ENCODE peak calls at places on chromosomes 2 and 18, in four cellular contexts. One of them, this sample, is unnamed.

GRCh38 chr18:63427566-63427965 is 5.3 kb upstream of the VPS4B start:
- DNase-seq in AG09309: no peak
- DNase-seq in fibroblast of mammary gland: no peak
- DNase-seq in BE2C: no peak
- DNase-seq in this sample: no peak

GRCh38 chr2:24049485-24050021 is at the start of gene FKBP1B:
- DNase-seq in AG09309: no peak
- DNase-seq in fibroblast of mammary gland: peak
- DNase-seq in BE2C: peak
- DNase-seq in this sample: peak

GRCh38 chr18:48850891-48851302 is 99.9 kb downstream of the SMAD7 start:
- DNase-seq in AG09309: no peak
- DNase-seq in fibroblast of mammary gland: no peak
- DNase-seq in BE2C: no peak
- DNase-seq in this sample: no peak

GRCh38 chr2:197294260-197294659 is 16.3 kb downstream of the ANKRD44 start:
- DNase-seq in AG09309: no peak
- DNase-seq in fibroblast of mammary gland: no peak
- DNase-seq in BE2C: no peak
- DNase-seq in this sample: no peak

GRCh38 chr2:236180501-236180816 is 12.3 kb upstream of the GBX2 start:
- DNase-seq in AG09309: no peak
- DNase-seq in fibroblast of mammary gland: no peak
- DNase-seq in BE2C: no peak
- DNase-seq in this sample: no peak

GRCh38 chr2:237279012-237279768 is 134.8 kb downstream of the COL6A3 start:
- DNase-seq in AG09309: no peak
- DNase-seq in fibroblast of mammary gland: peak
- DNase-seq in BE2C: peak
- DNase-seq in this sample: no peak

GRCh38 chr2:112795720-112796119 is 11.4 kb upstream of the IL1A start:
- DNase-seq in AG09309: no peak
- DNase-seq in fibroblast of mammary gland: no peak
- DNase-seq in BE2C: no peak
- DNase-seq in this sample: no peak

GRCh38 chr2:41182961-41183360 is 731.1 kb upstream of the SLC8A1 start:
- DNase-seq in AG09309: no peak
- DNase-seq in fibroblast of mammary gland: no peak
- DNase-seq in BE2C: peak
- DNase-seq in this sample: no peak

GRCh38 chr2:120448961-120449421 is 103.1 kb downstream of the INHBB start:
- DNase-seq in AG09309: no peak
- DNase-seq in fibroblast of mammary gland: no peak
- DNase-seq in BE2C: no peak
- DNase-seq in this sample: no peak

GRCh38 chr2:187313831-187314230 is 134.2 kb downstream of the CALCRL start:
- DNase-seq in AG09309: no peak
- DNase-seq in fibroblast of mammary gland: peak
- DNase-seq in BE2C: no peak
- DNase-seq in this sample: no peak

GRCh38 chr2:31065356-31065755 is 72.9 kb downstream of the GALNT14 start:
- DNase-seq in AG09309: no peak
- DNase-seq in fibroblast of mammary gland: no peak
- DNase-seq in BE2C: no peak
- DNase-seq in this sample: no peak

GRCh38 chr2:187912956-187913355 is 358.7 kb upstream of the TFPI start:
- DNase-seq in AG09309: no peak
- DNase-seq in fibroblast of mammary gland: peak
- DNase-seq in BE2C: no peak
- DNase-seq in this sample: no peak

GRCh38 chr2:10901160-10901559 is 10.6 kb upstream of the KCNF1 start:
- DNase-seq in AG09309: no peak
- DNase-seq in fibroblast of mammary gland: peak
- DNase-seq in BE2C: no peak
- DNase-seq in this sample: no peak

GRCh38 chr2:101251844-101252407 is 760 bp upstream of the CNOT11 start:
- DNase-seq in AG09309: no peak
- DNase-seq in fibroblast of mammary gland: no peak
- DNase-seq in BE2C: no peak
- DNase-seq in this sample: no peak

GRCh38 chr2:85792783-85793441 is 39.1 kb downstream of the ATOH8 start:
- DNase-seq in AG09309: peak
- DNase-seq in fibroblast of mammary gland: peak
- DNase-seq in BE2C: no peak
- DNase-seq in this sample: peak

GRCh38 chr18:65924878-65925277 is 174.1 kb downstream of the CDH7 start:
- DNase-seq in AG09309: no peak
- DNase-seq in fibroblast of mammary gland: no peak
- DNase-seq in BE2C: no peak
- DNase-seq in this sample: no peak

GRCh38 chr2:184215745-184216144 is 382.6 kb upstream of the ZNF804A start:
- DNase-seq in AG09309: no peak
- DNase-seq in fibroblast of mammary gland: no peak
- DNase-seq in BE2C: no peak
- DNase-seq in this sample: no peak

GRCh38 chr2:68715353-68716041 is 19.1 kb upstream of the ARHGAP25 start:
- DNase-seq in AG09309: no peak
- DNase-seq in fibroblast of mammary gland: peak
- DNase-seq in BE2C: peak
- DNase-seq in this sample: peak

GRCh38 chr2:159714586-159714930 is 2.3 kb downstream of the MARCHF7 start:
- DNase-seq in AG09309: no peak
- DNase-seq in fibroblast of mammary gland: no peak
- DNase-seq in BE2C: no peak
- DNase-seq in this sample: no peak
- H3K4me3 ChIP-seq in AG09309: peak
- H3K4me3 ChIP-seq in fibroblast of mammary gland: peak
- H3K4me3 ChIP-seq in BE2C: no peak
- H3K4me3 ChIP-seq in this sample: peak

DNA sequence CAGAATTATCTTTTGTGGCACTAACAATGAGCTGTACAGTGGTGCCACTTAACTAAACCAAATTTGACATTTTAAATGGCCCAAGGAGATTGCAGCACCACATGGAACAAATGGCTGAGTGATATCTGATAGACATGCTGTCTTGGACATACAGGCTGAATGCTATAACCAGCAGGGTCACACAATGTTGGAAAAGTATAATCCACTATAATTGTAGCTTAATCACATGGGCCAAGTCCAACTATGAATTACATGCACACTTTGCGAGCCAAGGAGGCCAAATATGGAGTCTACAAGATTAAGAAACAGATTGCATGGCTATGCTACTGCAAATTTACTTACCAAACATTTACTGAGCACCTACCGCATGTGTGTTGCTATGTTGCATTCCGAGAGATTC is 69.0 kb downstream of the AOX1 start:
- DNase-seq in AG09309: no peak
- DNase-seq in fibroblast of mammary gland: no peak
- DNase-seq in BE2C: no peak
- DNase-seq in this sample: no peak
- TF ChIP-seq CTCF in AG09309: no peak
- TF ChIP-seq CTCF in fibroblast of mammary gland: no peak
- TF ChIP-seq CTCF in BE2C: no peak
- TF ChIP-seq CTCF in this sample: no peak

GRCh38 chr2:33104726-33105125 is 158.0 kb downstream of the LTBP1 start:
- DNase-seq in AG09309: no peak
- DNase-seq in fibroblast of mammary gland: peak
- DNase-seq in BE2C: no peak
- DNase-seq in this sample: no peak

GRCh38 chr2:33107690-33108482 is 161.1 kb downstream of the LTBP1 start:
- DNase-seq in AG09309: no peak
- DNase-seq in fibroblast of mammary gland: no peak
- DNase-seq in BE2C: no peak
- DNase-seq in this sample: no peak

GRCh38 chr2:33106115-33106514 is 159.4 kb downstream of the LTBP1 start:
- DNase-seq in AG09309: no peak
- DNase-seq in fibroblast of mammary gland: peak
- DNase-seq in BE2C: no peak
- DNase-seq in this sample: no peak

GRCh38 chr2:33099989-33100388 is 153.2 kb downstream of the LTBP1 start:
- DNase-seq in AG09309: no peak
- DNase-seq in fibroblast of mammary gland: no peak
- DNase-seq in BE2C: peak
- DNase-seq in this sample: no peak

DNA sequence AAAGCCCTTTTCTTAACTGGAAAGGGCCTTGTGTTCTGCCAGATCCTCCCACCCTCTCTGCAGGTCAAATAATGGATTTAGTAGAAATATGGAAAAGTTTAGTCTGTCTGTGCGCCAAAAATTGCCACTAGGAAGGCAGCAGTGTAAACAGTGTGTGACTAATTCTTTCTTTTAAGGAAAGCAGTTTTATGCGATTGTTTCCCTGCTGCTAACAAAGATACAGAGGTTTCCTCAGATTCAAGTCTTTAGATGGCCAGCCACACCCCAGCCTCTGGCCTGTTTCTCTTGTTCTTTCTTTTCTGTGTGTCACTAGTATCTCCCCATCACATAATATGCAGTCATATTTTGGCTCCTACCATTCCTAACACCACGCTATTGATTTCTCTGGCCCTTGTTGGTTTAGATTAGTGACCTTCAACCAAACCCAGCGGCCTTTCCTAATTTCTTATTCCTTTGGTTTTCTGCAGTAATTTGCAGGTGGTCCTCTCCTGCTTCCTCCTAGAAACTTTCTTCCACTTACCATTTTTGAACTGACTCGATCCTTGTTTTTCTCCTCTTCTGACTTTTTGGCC is 157.4 kb downstream of the LTBP1 start:
- DNase-seq in AG09309: no peak
- DNase-seq in fibroblast of mammary gland: peak
- DNase-seq in BE2C: no peak
- DNase-seq in this sample: no peak
- H3K4me3 ChIP-seq in AG09309: no peak
- H3K4me3 ChIP-seq in fibroblast of mammary gland: no peak
- H3K4me3 ChIP-seq in BE2C: no peak
- H3K4me3 ChIP-seq in this sample: no peak

DNA sequence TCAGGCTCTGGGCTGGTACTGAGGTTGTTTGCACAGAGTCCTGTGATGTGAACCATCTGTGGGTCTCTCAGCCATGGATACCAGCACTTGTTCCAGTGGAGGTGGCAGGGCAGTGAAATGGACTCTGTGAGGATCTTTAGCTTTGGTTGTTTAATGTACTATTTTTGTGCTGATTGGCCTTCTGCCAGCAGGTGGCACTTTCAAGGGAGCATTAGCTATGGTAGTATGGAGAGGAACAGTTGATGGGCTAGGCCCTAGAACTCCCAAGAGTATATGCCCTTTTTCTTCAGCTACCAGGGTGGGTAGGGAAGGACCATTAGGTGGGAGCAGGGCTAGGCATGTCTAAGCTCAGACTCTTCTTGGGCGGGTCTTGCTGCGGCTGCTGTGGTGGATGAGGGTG is 257.0 kb upstream of the GYPC start:
- DNase-seq in AG09309: no peak
- DNase-seq in fibroblast of mammary gland: no peak
- DNase-seq in BE2C: no peak
- DNase-seq in this sample: no peak
- TF ChIP-seq CTCF in AG09309: no peak
- TF ChIP-seq CTCF in fibroblast of mammary gland: no peak
- TF ChIP-seq CTCF in BE2C: no peak
- TF ChIP-seq CTCF in this sample: no peak

DNA sequence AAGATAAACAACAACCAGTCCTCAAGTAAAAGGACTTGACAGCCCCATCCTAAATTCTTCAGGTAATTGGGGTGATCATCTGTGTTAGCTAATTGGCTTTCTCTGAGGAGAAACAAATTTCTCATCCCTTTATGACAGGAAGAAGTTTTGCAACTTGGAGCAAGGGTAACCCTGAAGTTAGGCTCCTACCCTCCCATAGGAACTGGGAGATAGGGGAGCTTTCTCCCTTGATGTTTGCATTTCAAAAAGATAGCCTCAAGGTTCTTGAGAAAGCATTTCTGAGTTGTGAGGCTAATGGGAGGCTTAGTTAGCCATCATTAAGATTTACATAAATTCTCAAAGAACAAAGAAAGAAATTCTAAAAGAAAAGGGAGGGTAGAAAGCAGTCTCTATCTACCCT is 95.4 kb downstream of the MAP2 start:
- DNase-seq in AG09309: no peak
- DNase-seq in fibroblast of mammary gland: no peak
- DNase-seq in BE2C: no peak
- DNase-seq in this sample: no peak
- H3K4me3 ChIP-seq in AG09309: no peak
- H3K4me3 ChIP-seq in fibroblast of mammary gland: no peak
- H3K4me3 ChIP-seq in BE2C: no peak
- H3K4me3 ChIP-seq in this sample: no peak

DNA sequence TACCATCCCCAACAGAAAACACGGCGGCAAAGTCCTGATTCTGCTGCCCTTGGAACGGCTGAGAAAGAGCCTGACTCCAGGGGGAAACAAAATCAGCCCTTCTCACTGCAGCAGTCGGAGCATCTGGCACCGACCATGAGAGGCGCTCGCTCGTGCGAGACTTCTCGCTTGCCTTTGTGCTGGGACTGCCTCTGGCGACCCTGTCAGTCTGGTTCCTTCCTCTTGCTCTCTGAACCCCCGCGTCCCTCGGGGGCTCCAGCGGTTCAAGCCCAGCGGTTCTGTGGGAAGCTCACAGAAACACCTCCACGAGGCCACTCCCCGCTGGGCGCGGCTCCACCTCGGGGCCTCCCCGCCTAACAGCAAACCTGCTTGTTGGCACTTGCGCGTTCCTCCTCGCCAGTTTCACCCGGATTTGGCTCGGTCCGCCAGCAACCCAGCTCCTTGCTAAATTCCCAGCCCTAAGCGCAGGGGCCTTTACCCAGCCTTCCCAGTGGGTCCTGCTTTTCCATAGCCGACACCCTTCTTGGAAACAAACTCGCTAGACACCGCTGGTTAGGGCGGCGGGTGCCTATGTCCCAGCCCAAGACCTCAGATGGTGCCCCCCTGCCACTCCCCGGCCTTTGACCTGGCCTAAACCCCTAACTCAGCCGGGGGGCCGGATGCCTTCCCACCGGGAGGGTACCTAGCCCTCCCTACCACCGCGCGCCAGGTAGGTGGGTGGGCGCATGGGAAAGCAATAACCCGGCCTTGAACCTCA is 2.2 kb downstream of the RND3 start:
- DNase-seq in AG09309: no peak
- DNase-seq in fibroblast of mammary gland: peak
- DNase-seq in BE2C: peak
- DNase-seq in this sample: no peak
- TF ChIP-seq CTCF in AG09309: peak
- TF ChIP-seq CTCF in fibroblast of mammary gland: peak
- TF ChIP-seq CTCF in BE2C: peak
- TF ChIP-seq CTCF in this sample: no peak

DNA sequence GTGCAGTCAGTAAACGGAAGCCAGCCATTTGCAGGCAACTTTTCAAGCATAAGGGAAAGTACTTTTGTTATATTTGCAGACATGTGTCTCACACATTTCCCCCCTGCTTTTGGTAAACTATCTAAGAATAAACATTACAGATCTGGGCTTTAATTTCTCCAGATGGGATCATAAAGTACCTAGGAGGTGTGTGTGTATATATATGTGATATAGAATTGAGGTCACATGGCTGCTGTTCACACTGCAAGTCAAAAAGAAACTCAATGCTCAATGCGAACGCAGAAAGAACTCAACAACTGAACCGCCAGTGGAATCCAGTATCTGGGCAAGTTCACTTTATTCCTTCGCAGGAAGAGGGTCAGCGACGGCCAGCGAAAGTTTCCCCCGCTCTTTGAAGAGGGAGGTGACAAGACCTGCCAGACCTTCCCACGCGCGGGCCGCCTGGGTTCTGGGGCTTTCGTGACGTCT is 17.7 kb downstream of the POU3F3 start:
- DNase-seq in AG09309: no peak
- DNase-seq in fibroblast of mammary gland: no peak
- DNase-seq in BE2C: no peak
- DNase-seq in this sample: no peak
- H3K4me3 ChIP-seq in AG09309: no peak
- H3K4me3 ChIP-seq in fibroblast of mammary gland: no peak
- H3K4me3 ChIP-seq in BE2C: no peak
- H3K4me3 ChIP-seq in this sample: no peak

This sample was measured in HFF-Myc.